ENCODE peak calls at places on chromosomes 16 and 17, in four cellular contexts. H is lower leg skin, O is MM.1S, K is activated B cell treated with CpG ODN at 0.5 μM for 24 hours. V is an unnamed sample.

GRCh38 chr16:50573279-50573678 is 25.1 kb downstream of the NKD1 start:
- DNase-seq in H (no peak), O (no peak), K (no peak), V (no peak)

GRCh38 chr17:39628655-39629493 is 2.1 kb downstream of the PPP1R1B start:
- DNase-seq in H (no peak), O (no peak), K (no peak), V (no peak)

GRCh38 chr17:31202968-31203367 is 94.1 kb downstream of the OMG start:
- DNase-seq in H (no peak), O (no peak), K (no peak), V (no peak)

GRCh38 chr16:49280861-49281331 is 742 bp downstream of the CBLN1 start:
- DNase-seq in H (no peak), O (no peak), K (no peak), V (no peak)

GRCh38 chr17:55158439-55158838 is 106.3 kb upstream of the HLF start:
- DNase-seq in H (no peak), O (no peak), K (no peak), V (no peak)

GRCh38 chr16:87062569-87063442 is 254.4 kb downstream of the C16orf95 start:
- DNase-seq in H (peak), O (peak), K (no peak), V (peak)

GRCh38 chr16:57604177-57604576 is 24.3 kb upstream of the ADGRG1 start:
- DNase-seq in H (no peak), O (no peak), K (no peak), V (no peak)

GRCh38 chr16:10964891-10965326 is 20.5 kb downstream of the CLEC16A start:
- DNase-seq in H (no peak), O (peak), K (no peak), V (peak)

GRCh38 chr16:85366031-85366763 is 246.9 kb upstream of the GSE1 start:
- DNase-seq in H (no peak), O (no peak), K (no peak), V (no peak)

GRCh38 chr17:28033972-28034714 is 8.3 kb upstream of the NLK start:
- DNase-seq in H (no peak), O (no peak), K (no peak), V (no peak)

GRCh38 chr17:27997044-27997401 is 45.5 kb upstream of the NLK start:
- DNase-seq in H (no peak), O (no peak), K (no peak), V (no peak)

GRCh38 chr16:4578961-4579530 is 22.9 kb downstream of the C16orf96 start:
- DNase-seq in H (no peak), O (no peak), K (no peak), V (peak)

GRCh38 chr17:39999067-39999466 is 16.2 kb upstream of the CSF3 start:
- DNase-seq in H (no peak), O (no peak), K (no peak), V (no peak)

GRCh38 chr17:79752175-79752574 is 21.4 kb downstream of the ENPP7 start:
- DNase-seq in H (no peak), O (no peak), K (no peak), V (no peak)

GRCh38 chr16:85136213-85136704 is 24.0 kb upstream of the CIBAR2 start:
- DNase-seq in H (no peak), O (no peak), K (no peak), V (peak)

GRCh38 chr17:67548693-67549092 is 169.0 kb upstream of the NOL11 start:
- DNase-seq in H (no peak), O (no peak), K (no peak), V (no peak)

GRCh38 chr17:48429156-48429555 is 858 bp downstream of the SKAP1 start:
- DNase-seq in H (no peak), O (no peak), K (no peak), V (no peak)

GRCh38 chr17:61406871-61407210 is 7.2 kb downstream of the TBX2 start:
- DNase-seq in H (no peak), O (no peak), K (no peak), V (no peak)

GRCh38 chr17:79799538-79800324 is 2.9 kb upstream of the CBX8 start:
- DNase-seq in H (no peak), O (no peak), K (no peak), V (no peak)

GRCh38 chr16:85250609-85251223 is 138.4 kb upstream of the CIBAR2 start:
- DNase-seq in H (no peak), O (no peak), K (no peak), V (no peak)

GRCh38 chr16:87608400-87608985 is 6.2 kb downstream of the JPH3 start:
- DNase-seq in H (no peak), O (peak), K (no peak), V (peak)

GRCh38 chr17:28865946-28866752 is 11.3 kb downstream of the ERAL1 start:
- DNase-seq in H (no peak), O (no peak), K (no peak), V (no peak)

GRCh38 chr16:13873835-13874438 is 46.0 kb upstream of the ERCC4 start:
- DNase-seq in H (no peak), O (no peak), K (no peak), V (no peak)
- TF ChIP-seq CTCF in H (no peak), O (peak), K (no peak), V (no peak)

GRCh38 chr17:81701288-81702071 is 1.7 kb upstream of the MRPL12 start:
- DNase-seq in H (no peak), O (peak), K (no peak), V (no peak)

GRCh38 chr17:81700353-81701287 is 2.5 kb upstream of the MRPL12 start:
- DNase-seq in H (no peak), O (no peak), K (no peak), V (no peak)

GRCh38 chr17:81703747-81704654 is 834 bp downstream of the MRPL12 start:
- DNase-seq in H (no peak), O (no peak), K (no peak), V (no peak)

GRCh38 chr17:81705518-81706231 is 2.5 kb downstream of the MRPL12 start:
- DNase-seq in H (no peak), O (no peak), K (no peak), V (no peak)

DNA sequence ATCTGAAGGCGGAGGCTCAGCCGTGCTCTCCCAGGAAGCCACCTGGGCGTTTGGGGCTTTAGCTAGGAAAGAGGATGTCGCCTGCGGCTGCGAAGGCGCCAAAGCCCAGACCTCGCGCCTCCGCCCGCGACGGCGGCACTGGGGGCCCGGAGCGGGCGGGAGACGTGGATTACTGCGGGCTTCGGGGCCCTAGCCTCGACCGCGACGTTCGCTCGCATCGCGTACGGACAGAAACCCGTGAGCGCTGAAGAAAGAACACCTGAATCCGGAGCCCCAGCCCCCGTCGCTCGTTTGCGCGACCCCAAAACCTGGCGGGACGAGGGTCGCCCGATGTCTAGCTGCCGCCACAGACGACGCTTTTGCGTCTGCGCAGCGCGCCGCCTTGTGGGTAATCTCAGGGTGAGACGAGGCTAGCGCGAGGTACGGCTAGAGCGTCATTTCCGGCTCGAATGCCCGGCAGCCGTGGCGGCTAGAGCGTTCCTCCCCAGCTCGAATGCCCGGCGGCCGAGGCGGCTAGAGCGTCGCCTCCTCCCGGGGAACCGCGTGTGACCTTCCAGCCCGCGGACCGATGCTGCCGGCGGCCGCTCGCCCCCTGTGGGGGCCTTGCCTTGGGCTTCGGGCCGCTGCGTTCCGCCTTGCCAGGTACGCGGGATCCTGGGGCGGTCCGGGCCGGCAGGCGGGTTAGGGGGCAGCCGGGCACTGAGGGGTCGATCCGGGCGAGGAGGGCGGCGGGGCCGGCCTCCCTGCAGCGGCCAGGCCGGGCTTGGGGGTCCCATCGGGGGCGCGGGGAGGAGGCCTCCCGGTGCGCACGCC is at the start of gene MRPL12:
- DNase-seq in H (peak), O (peak), K (peak), V (peak)
- TF ChIP-seq CTCF in H (no peak), O (no peak), K (no peak), V (no peak)

GRCh38 chr17:2876467-2876866 is 80.2 kb downstream of the RAP1GAP2 start:
- DNase-seq in H (no peak), O (no peak), K (no peak), V (no peak)
- TF ChIP-seq CTCF in H (no peak), O (no peak), K (no peak), V (no peak)

DNA sequence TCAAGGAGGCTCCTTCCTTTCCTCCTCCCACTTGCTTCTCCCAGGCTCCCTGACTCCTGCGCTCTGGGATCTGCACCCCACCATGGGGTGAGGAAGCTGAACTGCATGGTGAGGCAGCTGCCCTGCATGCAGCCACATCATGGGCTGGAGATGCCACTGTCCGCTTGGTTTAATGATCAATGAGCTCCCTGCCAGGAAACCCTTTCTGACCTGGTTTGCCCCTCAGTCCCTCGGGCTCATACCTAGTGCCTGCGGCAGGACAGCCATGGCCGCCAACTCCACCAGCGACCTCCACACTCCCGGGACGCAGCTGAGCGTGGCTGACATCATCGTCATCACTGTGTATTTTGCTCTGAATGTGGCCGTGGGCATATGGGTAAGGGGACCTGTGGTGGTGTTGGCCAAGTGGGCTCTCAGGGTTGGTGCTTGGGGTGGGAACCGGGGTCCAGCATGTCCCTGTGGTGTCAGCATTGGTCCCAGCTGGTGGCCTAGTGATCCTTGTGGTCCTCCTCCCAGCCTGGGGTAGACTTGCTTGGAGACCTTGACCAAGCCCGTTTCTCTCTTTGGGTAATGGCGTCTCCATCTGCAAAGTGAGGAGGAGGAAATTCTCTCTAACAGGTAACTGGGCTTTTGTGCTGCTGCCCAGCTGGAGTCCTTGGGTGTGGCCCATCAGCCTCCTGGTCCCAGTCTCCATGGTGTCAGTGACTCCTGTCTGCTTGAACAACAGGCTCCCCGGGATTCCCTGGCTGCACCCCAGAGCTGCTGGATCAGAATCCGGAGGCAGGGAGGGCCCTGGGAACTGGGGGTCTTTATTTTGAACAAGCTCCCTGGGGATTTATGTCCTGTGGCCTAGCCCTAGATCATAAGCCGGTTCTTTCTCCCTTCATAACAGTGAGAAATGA is at the start of gene SLC5A10:
- DNase-seq in H (no peak), O (no peak), K (no peak), V (peak)
- TF ChIP-seq CTCF in H (no peak), O (no peak), K (no peak), V (no peak)

GRCh38 chr16:82972520-82972919 is 345.8 kb downstream of the CDH13 start:
- DNase-seq in H (no peak), O (no peak), K (no peak), V (no peak)
- TF ChIP-seq CTCF in H (no peak), O (no peak), K (no peak), V (no peak)

DNA sequence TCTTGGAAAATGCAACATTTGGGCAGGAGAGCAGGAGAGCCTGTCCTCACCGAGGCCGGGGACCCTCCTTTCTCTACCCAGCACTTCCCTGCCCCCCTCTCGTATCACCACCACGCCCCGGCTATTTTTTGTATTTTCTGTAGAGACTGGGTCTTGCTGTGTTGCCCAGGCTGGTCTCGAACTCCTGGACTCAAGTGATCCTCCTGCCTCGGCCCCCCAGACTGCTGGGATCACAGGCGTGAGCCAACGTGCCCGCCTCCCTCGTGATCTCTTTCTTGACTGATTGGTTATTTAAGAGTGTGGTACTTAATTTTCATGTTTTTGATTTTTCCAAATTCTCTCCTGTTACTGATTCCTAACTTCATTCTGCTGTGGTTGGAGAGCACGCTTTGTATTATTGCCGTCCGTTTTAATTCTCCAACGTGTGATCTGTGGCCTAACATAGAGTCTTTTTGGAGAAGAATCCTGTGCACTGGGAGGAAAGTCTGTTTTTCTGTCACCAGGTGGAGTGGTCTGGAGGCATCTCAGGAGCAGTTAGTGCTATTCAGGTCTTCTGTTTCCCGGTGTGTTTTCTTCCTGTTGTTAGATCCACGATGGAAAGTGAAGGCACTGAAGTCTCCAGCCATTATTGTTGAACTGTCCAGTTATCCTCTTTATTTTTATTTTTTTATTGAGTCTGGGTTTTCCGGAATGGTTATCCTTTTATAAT is 40.4 kb downstream of the ZNF778 start:
- DNase-seq in H (no peak), O (no peak), K (no peak), V (peak)
- TF ChIP-seq CTCF in H (no peak), O (no peak), K (no peak), V (no peak)

GRCh38 chr16:1379054-1379862 is 27.5 kb downstream of the GNPTG start:
- DNase-seq in H (peak), O (peak), K (peak), V (peak)

GRCh38 chr16:1379863-1380174 is 28.1 kb downstream of the GNPTG start:
- DNase-seq in H (no peak), O (no peak), K (no peak), V (no peak)

GRCh38 chr16:1380195-1380594 is 28.5 kb downstream of the GNPTG start:
- DNase-seq in H (no peak), O (no peak), K (no peak), V (no peak)

GRCh38 chr16:1383556-1383955 is 30.9 kb downstream of the UNKL start:
- DNase-seq in H (no peak), O (no peak), K (no peak), V (no peak)

DNA sequence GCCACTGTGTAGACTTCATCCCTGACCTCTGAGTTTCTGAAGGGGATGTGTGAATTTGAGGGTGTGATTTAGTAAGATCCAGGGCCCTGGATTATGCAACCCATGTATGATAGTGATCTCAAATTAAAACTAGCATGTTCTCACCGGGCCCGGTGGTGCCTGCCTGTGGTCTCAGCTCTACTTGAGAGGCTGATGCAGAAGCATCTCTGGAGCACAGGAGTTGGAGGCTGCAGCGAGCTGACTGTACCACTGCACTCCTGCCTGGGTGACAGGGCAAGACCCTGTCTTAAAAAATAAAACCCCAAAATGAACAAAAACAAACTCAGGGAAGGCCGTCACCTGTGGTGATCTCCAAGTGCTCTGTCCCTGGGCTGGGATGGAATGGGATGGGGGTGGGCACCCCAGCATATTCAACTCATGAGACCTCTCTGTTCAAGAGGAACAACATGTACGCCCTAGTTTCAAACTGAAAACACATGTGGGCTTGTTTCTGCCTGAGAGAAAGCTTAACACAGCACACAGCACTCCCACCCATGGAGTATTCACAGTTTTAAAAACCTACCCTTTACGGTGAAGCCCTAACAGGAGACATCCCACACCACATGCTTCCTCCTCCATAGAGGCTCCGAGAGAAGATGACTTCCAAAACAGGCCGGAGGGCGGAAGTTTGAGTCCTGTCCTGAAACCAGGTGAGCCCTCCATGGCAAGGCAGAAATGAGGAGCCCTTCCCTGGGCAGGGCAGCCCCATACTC is 30.1 kb downstream of the GNPTG start:
- DNase-seq in H (no peak), O (no peak), K (no peak), V (no peak)
- TF ChIP-seq CTCF in H (no peak), O (no peak), K (no peak), V (no peak)

GRCh38 chr17:18320301-18320700 is 5.2 kb downstream of the SMCR8 start:
- DNase-seq in H (no peak), O (no peak), K (no peak), V (no peak)

GRCh38 chr17:18318122-18318521 is 3.0 kb downstream of the SMCR8 start:
- DNase-seq in H (no peak), O (no peak), K (no peak), V (no peak)

GRCh38 chr17:18321309-18321708 is 6.2 kb downstream of the SMCR8 start:
- DNase-seq in H (no peak), O (no peak), K (no peak), V (no peak)

GRCh38 chr17:18318771-18319450 is 3.8 kb downstream of the SMCR8 start:
- DNase-seq in H (no peak), O (no peak), K (no peak), V (no peak)

GRCh38 chr17:18319604-18320256 is 4.6 kb downstream of the SMCR8 start:
- DNase-seq in H (no peak), O (peak), K (no peak), V (no peak)
- TF ChIP-seq CTCF in H (no peak), O (peak), K (no peak), V (no peak)

GRCh38 chr16:74718741-74719610 is 18.3 kb upstream of the MLKL start:
- DNase-seq in H (no peak), O (no peak), K (no peak), V (no peak)
- TF ChIP-seq CTCF in H (no peak), O (no peak), K (no peak), V (no peak)